ENCODE peak calls at places on chromosomes 4 and X, in four cellular contexts. V is colonic mucosa, A is IMR-90, K is pancreas. M is an unnamed sample.

GRCh38 chr4:3701271-3702083 is 64.7 kb upstream of the ADRA2C start:
- DNase-seq in V (no peak), K (peak), A (no peak), M (no peak)

GRCh38 chr4:118173956-118174355 is 139.7 kb downstream of the NDST3 start:
- DNase-seq in A (peak), V (no peak), K (no peak), M (no peak)

GRCh38 chr4:86449746-86450145 is 89.9 kb upstream of the MAPK10 start:
- DNase-seq in K (no peak), A (no peak), V (no peak), M (no peak)

GRCh38 chrX:77275392-77275791 is 171.8 kb upstream of the FGF16 start:
- DNase-seq in A (no peak), K (no peak), V (no peak), M (no peak)

GRCh38 chrX:151713859-151714258 is 2.0 kb upstream of the FATE1 start:
- DNase-seq in A (no peak), K (no peak), V (no peak), M (no peak)

GRCh38 chrX:24294619-24295018 is 19.2 kb downstream of the SUPT20HL2 start:
- DNase-seq in K (no peak), V (no peak), A (no peak), M (no peak)

GRCh38 chr4:40718571-40718970 is 31.2 kb upstream of the NSUN7 start:
- DNase-seq in A (no peak), K (peak), V (peak), M (no peak)

GRCh38 chr4:5793514-5793913 is 82.5 kb downstream of the EVC start:
- DNase-seq in K (no peak), V (no peak), A (no peak), M (no peak)

GRCh38 chrX:133985164-133986007 is at the start of gene GPC3:
- DNase-seq in A (peak), V (peak), K (peak), M (peak)

GRCh38 chrX:22660756-22661155 is 339.0 kb upstream of the DDX53 start:
- DNase-seq in V (no peak), K (no peak), A (no peak), M (no peak)

GRCh38 chr4:67779631-67780030 is 25.4 kb upstream of the GNRHR start:
- DNase-seq in V (no peak), K (no peak), A (no peak), M (no peak)

GRCh38 chr4:24922988-24923387 is 10.1 kb upstream of the CCDC149 start:
- DNase-seq in A (no peak), V (no peak), K (no peak), M (no peak)

GRCh38 chr4:184860018-184860530 is 34.3 kb upstream of the ACSL1 start:
- DNase-seq in K (no peak), V (no peak), A (no peak), M (no peak)

GRCh38 chr4:183823394-183823793 is 81.7 kb upstream of the STOX2 start:
- DNase-seq in V (no peak), K (no peak), A (peak), M (no peak)

GRCh38 chr4:123706961-123707360 is 310.4 kb downstream of the SPRY1 start:
- DNase-seq in K (no peak), V (no peak), A (no peak), M (no peak)

GRCh38 chrX:98071331-98071730 is 1187.6 kb downstream of the RPA4 start:
- DNase-seq in K (no peak), V (no peak), A (no peak), M (no peak)

GRCh38 chr4:14850374-14851097 is 151.7 kb upstream of the CPEB2 start:
- DNase-seq in A (no peak), K (no peak), V (no peak), M (no peak)

GRCh38 chrX:44435047-44435446 is 91.6 kb upstream of the EFHC2 start:
- DNase-seq in A (no peak), K (no peak), V (no peak), M (no peak)

GRCh38 chr4:168978001-168978700 is 31.9 kb downstream of the CBR4 start:
- DNase-seq in A (peak), V (no peak), K (no peak), M (no peak)

GRCh38 chr4:159174645-159175147 is 71.8 kb downstream of the RAPGEF2 start:
- DNase-seq in V (no peak), K (no peak), A (peak), M (no peak)

GRCh38 chr4:21522296-21522695 is 426.3 kb downstream of the KCNIP4 start:
- DNase-seq in V (no peak), A (no peak), K (no peak), M (no peak)

DNA sequence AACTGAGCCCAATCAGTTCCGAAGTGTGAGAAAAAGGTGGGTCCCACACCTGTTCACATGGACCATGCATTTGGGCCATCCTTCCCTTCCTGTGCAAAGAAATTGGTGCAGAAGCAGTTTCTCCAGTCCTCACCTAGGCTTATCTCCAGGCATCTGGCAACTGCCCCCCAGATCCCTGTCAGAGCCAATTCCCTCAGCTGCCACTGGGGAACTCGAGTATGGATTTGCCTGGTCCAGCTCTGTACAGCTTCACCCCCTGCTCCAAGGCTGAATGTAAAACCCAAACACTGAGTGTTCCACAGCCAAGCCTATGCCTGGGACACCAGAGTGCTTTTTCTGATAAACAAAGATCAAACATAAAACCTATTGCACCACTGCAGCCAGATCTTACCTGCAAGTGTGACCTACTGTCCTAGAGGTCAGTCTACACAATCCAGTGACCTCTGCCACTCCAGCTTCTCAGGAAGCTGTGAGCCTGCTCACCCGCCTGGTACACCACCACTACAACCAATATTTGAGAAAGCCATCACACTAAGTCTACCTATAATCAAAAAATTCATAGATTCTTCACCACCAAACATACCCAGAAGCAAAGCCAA is 136.4 kb downstream of the STPG2 start:
- DNase-seq in A (no peak), V (no peak), K (no peak), M (no peak)
- TF ChIP-seq CTCF in A (no peak), V (no peak), K (no peak), M (no peak)

GRCh38 chr4:30720021-30720655 is at the start of gene PCDH7:
- DNase-seq in V (peak), A (peak), K (peak), M (no peak)

GRCh38 chr4:30722916-30723270 is 2.7 kb downstream of the PCDH7 start:
- DNase-seq in K (no peak), A (no peak), V (peak), M (no peak)

GRCh38 chr4:30720656-30721352 is 635 bp downstream of the PCDH7 start:
- DNase-seq in K (peak), V (peak), A (peak), M (no peak)

GRCh38 chr4:30722092-30722915 is 2.1 kb downstream of the PCDH7 start:
- DNase-seq in A (no peak), K (peak), V (no peak), M (no peak)

DNA sequence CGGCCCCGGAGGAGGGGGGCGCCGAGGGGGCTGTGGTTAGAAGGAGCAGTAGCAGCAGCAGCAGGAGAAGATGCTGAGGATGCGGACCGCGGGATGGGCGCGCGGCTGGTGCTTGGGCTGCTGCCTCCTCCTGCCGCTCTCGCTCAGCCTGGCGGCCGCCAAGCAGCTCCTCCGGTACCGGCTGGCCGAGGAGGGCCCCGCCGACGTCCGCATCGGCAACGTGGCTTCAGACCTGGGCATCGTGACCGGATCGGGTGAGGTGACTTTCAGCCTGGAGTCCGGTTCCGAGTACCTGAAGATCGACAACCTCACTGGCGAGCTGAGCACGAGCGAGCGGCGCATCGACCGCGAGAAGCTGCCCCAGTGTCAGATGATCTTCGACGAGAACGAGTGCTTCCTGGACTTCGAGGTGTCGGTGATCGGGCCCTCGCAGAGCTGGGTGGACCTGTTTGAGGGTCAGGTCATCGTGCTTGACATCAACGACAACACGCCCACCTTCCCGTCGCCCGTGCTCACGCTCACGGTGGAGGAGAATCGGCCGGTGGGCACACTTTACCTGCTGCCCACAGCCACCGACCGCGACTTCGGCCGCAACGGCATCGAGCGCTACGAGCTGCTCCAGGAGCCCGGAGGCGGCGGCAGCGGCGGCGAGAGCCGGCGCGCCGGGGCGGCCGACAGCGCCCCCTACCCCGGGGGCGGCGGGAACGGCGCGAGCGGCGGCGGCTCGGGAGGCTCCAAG is 1.4 kb downstream of the PCDH7 start:
- DNase-seq in V (peak), A (peak), K (peak), M (no peak)
- TF ChIP-seq CTCF in V (no peak), A (peak), K (no peak), M (no peak)

GRCh38 chr4:52612341-52612740 is 46.8 kb downstream of the USP46 start:
- DNase-seq in A (no peak), V (no peak), K (no peak), M (no peak)
- TF ChIP-seq CTCF in A (no peak), V (no peak), K (no peak), M (no peak)

GRCh38 chrX:119899125-119899524 is 3.4 kb downstream of the AKAP14 start:
- DNase-seq in V (peak), A (no peak), K (no peak), M (no peak)
- TF ChIP-seq CTCF in V (no peak), A (no peak), K (no peak), M (no peak)

GRCh38 chr4:154345359-154345758 is 146.2 kb downstream of the DCHS2 start:
- DNase-seq in V (no peak), A (no peak), K (no peak), M (no peak)

GRCh38 chr4:154344686-154345085 is 146.9 kb downstream of the DCHS2 start:
- DNase-seq in A (no peak), V (no peak), K (no peak), M (no peak)

GRCh38 chr4:154354883-154355282 is 136.7 kb downstream of the DCHS2 start:
- DNase-seq in A (no peak), K (no peak), V (no peak), M (no peak)

GRCh38 chr4:154348657-154349056 is 142.9 kb downstream of the DCHS2 start:
- DNase-seq in V (no peak), K (no peak), A (no peak), M (no peak)

GRCh38 chr4:154349829-154350228 is 141.8 kb downstream of the DCHS2 start:
- DNase-seq in K (no peak), A (no peak), V (no peak), M (no peak)
- TF ChIP-seq CTCF in K (peak), A (peak), V (peak), M (no peak)

GRCh38 chr4:110207233-110207632 is 8.8 kb upstream of the ELOVL6 start:
- DNase-seq in A (no peak), V (no peak), K (no peak), M (no peak)

GRCh38 chr4:110211770-110212061 is 13.3 kb upstream of the ELOVL6 start:
- DNase-seq in A (no peak), K (no peak), V (no peak), M (no peak)

GRCh38 chr4:110208419-110208818 is 10.0 kb upstream of the ELOVL6 start:
- DNase-seq in V (no peak), K (no peak), A (no peak), M (no peak)

GRCh38 chr4:110216079-110216478 is 17.7 kb upstream of the ELOVL6 start:
- DNase-seq in V (no peak), K (no peak), A (peak), M (no peak)

DNA sequence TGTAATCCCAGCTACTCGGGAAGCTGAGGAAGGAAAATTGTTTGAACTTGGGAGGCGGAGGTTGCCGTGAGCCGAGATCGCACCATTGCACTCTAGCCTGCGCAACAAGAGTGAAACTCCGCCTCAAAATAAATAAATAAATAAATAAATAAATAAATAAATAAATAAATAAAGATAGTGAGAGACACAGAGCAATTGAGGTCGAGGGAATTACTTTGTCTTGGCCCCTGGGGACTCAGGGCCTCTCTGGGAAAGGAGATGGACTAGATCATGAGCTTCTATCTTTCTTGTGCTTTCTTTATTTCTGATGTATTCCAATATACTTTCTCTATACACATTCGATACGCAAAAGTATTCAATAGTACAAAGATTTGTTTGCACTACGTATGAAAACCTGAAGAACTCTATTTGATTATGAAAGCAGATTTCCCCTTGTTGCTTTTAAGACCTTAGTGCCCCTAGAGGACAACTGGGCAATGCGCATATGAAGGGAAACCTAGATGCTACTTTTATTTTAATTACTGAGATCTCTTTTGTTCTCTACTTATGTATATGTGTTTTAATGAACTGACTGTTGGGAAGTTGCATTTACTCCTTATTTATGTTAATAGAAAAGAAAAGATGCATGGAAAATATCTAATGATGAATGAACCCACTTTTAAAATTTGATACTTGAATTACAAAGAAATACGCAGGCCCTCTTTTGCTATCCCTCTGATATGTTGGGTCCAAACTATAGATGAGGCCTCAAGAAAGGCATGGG is 12.8 kb upstream of the ELOVL6 start:
- DNase-seq in V (peak), K (no peak), A (peak), M (no peak)
- TF ChIP-seq CTCF in V (peak), K (peak), A (peak), M (no peak)

M was measured in activated B cell treated with CpG ODN at 0.5 μM for 24 hours.